ENCODE peak calls at places on chromosomes 4 and X, in six cellular contexts. L is cardiac muscle cell, S is MM.1S, Z is pancreas, K is suprapubic skin, G is SJCRH30. Y is an unnamed sample.

GRCh38 chrX:108415146-108415545 is 23.1 kb downstream of the COL4A6 start:
- DNase-seq in L (no peak), S (no peak), Z (no peak), K (no peak), G (no peak), Y (no peak)

GRCh38 chr4:183335369-183335940 is 13.2 kb upstream of the CLDN24 start:
- DNase-seq in L (no peak), S (no peak), Z (no peak), K (no peak), G (no peak), Y (no peak)

GRCh38 chrX:26851981-26852380 is 611.2 kb downstream of the PPP4R3C start:
- DNase-seq in L (peak), S (peak), Z (no peak), K (no peak), G (peak), Y (no peak)

GRCh38 chrX:38754102-38754790 is 47.0 kb upstream of the MID1IP1 start:
- DNase-seq in L (peak), S (peak), Z (no peak), K (no peak), G (peak), Y (peak)

GRCh38 chrX:131985526-131986049 is 37.5 kb upstream of the STK26 start:
- DNase-seq in L (peak), S (no peak), Z (no peak), K (no peak), G (no peak), Y (no peak)

GRCh38 chr4:118224239-118224829 is 128.5 kb downstream of the PRSS12 start:
- DNase-seq in L (peak), S (peak), Z (no peak), K (no peak), G (peak), Y (no peak)

GRCh38 chrX:30713061-30713525 is 59.9 kb downstream of the GK start:
- DNase-seq in L (peak), S (peak), Z (peak), K (peak), G (peak), Y (no peak)

GRCh38 chr4:148782284-148782683 is 340.1 kb upstream of the NR3C2 start:
- DNase-seq in L (peak), S (no peak), Z (no peak), K (no peak), G (no peak), Y (no peak)

GRCh38 chrX:38871129-38872029 is 70.1 kb downstream of the MID1IP1 start:
- DNase-seq in L (no peak), S (no peak), Z (no peak), K (no peak), G (no peak), Y (no peak)

GRCh38 chrX:11666180-11666579 is 460 bp upstream of the ARHGAP6 start:
- DNase-seq in L (peak), S (no peak), Z (no peak), K (no peak), G (peak), Y (no peak)

GRCh38 chr4:79528241-79528706 is 120.2 kb upstream of the GK2 start:
- DNase-seq in L (no peak), S (no peak), Z (no peak), K (no peak), G (no peak), Y (no peak)

GRCh38 chr4:162485486-162485885 is 321.7 kb upstream of the FSTL5 start:
- DNase-seq in L (no peak), S (no peak), Z (no peak), K (no peak), G (no peak), Y (no peak)

GRCh38 chr4:72909461-72909860 is 160.1 kb downstream of the COX18 start:
- DNase-seq in L (peak), S (peak), Z (no peak), K (no peak), G (no peak), Y (no peak)

GRCh38 chrX:108494416-108495095 is 54.9 kb downstream of the COL4A5 start:
- DNase-seq in L (no peak), S (no peak), Z (no peak), K (no peak), G (no peak), Y (no peak)

GRCh38 chr4:73341454-73341853 is 62.6 kb upstream of the ALB start:
- DNase-seq in L (peak), S (peak), Z (no peak), K (no peak), G (peak), Y (peak)

GRCh38 chr4:59689149-59689548 is 1511.0 kb upstream of the ADGRL3 start:
- DNase-seq in L (no peak), S (no peak), Z (no peak), K (no peak), G (no peak), Y (no peak)

GRCh38 chrX:40773809-40774208 is 38.5 kb upstream of the MED14 start:
- DNase-seq in L (no peak), S (no peak), Z (no peak), K (no peak), G (no peak), Y (no peak)

GRCh38 chrX:107574711-107575110 is 53.6 kb upstream of the PRPS1 start:
- DNase-seq in L (no peak), S (no peak), Z (no peak), K (no peak), G (no peak), Y (no peak)

GRCh38 chr4:98673282-98673644 is 14.9 kb upstream of the TSPAN5 start:
- DNase-seq in L (no peak), S (peak), Z (no peak), K (no peak), G (no peak), Y (no peak)

GRCh38 chr4:24559032-24559821 is 25.1 kb downstream of the DHX15 start:
- DNase-seq in L (no peak), S (no peak), Z (no peak), K (no peak), G (no peak), Y (no peak)

GRCh38 chr4:134906404-134907023 is 704.9 kb upstream of the PABPC4L start:
- DNase-seq in L (peak), S (peak), Z (no peak), K (no peak), G (no peak), Y (no peak)

GRCh38 chr4:176195184-176195978 is at the start of gene SPATA4:
- DNase-seq in L (peak), S (peak), Z (peak), K (peak), G (peak), Y (peak)

GRCh38 chr4:177005801-177006230 is 213.1 kb upstream of the VEGFC start:
- DNase-seq in L (no peak), S (no peak), Z (no peak), K (no peak), G (peak), Y (no peak)

GRCh38 chr4:81040175-81040659 is 9.7 kb downstream of the BMP3 start:
- DNase-seq in L (peak), S (peak), Z (no peak), K (no peak), G (no peak), Y (no peak)

GRCh38 chr4:120769227-120769626 is 153.3 kb downstream of the PRDM5 start:
- DNase-seq in L (no peak), S (no peak), Z (no peak), K (no peak), G (no peak), Y (no peak)

GRCh38 chr4:67735325-67735724 is 18.9 kb downstream of the GNRHR start:
- DNase-seq in L (no peak), S (no peak), Z (no peak), K (no peak), G (no peak), Y (no peak)

GRCh38 chr4:184384056-184384809 is 90.1 kb downstream of the IRF2 start:
- DNase-seq in L (peak), S (peak), Z (no peak), K (no peak), G (peak), Y (no peak)

GRCh38 chr4:25448379-25449109 is 71.5 kb downstream of the ANAPC4 start:
- DNase-seq in L (no peak), S (no peak), Z (no peak), K (no peak), G (peak), Y (no peak)

GRCh38 chr4:188812644-188813043 is 673.4 kb downstream of the TRIML1 start:
- DNase-seq in L (no peak), S (no peak), Z (no peak), K (no peak), G (no peak), Y (no peak)

GRCh38 chr4:189021831-189022230 is 882.6 kb downstream of the TRIML1 start:
- DNase-seq in L (peak), S (no peak), Z (no peak), K (no peak), G (no peak), Y (no peak)

GRCh38 chr4:5470318-5470889 is 238.0 kb downstream of the EVC2 start:
- DNase-seq in L (no peak), S (no peak), Z (no peak), K (no peak), G (no peak), Y (no peak)

GRCh38 chr4:95428216-95429085 is 120.3 kb downstream of the UNC5C start:
- DNase-seq in L (peak), S (no peak), Z (no peak), K (no peak), G (no peak), Y (no peak)

GRCh38 chrX:136954930-136955329 is 74.4 kb upstream of the RBMX start:
- DNase-seq in L (peak), S (peak), Z (no peak), K (no peak), G (no peak), Y (no peak)

GRCh38 chr4:142350886-142351285 is 495.2 kb downstream of the INPP4B start:
- DNase-seq in L (no peak), S (no peak), Z (no peak), K (no peak), G (peak), Y (no peak)

GRCh38 chr4:35052546-35052945 is 1191.8 kb downstream of the ARAP2 start:
- DNase-seq in L (no peak), S (no peak), Z (no peak), K (no peak), G (no peak), Y (no peak)

GRCh38 chrX:153703036-153703370 is 15.3 kb downstream of the SLC6A8 start:
- DNase-seq in L (no peak), S (no peak), Z (peak), K (no peak), G (no peak), Y (no peak)

GRCh38 chrX:13903405-13903804 is 86.5 kb upstream of the GPM6B start:
- DNase-seq in L (no peak), S (no peak), Z (no peak), K (no peak), G (no peak), Y (no peak)

DNA sequence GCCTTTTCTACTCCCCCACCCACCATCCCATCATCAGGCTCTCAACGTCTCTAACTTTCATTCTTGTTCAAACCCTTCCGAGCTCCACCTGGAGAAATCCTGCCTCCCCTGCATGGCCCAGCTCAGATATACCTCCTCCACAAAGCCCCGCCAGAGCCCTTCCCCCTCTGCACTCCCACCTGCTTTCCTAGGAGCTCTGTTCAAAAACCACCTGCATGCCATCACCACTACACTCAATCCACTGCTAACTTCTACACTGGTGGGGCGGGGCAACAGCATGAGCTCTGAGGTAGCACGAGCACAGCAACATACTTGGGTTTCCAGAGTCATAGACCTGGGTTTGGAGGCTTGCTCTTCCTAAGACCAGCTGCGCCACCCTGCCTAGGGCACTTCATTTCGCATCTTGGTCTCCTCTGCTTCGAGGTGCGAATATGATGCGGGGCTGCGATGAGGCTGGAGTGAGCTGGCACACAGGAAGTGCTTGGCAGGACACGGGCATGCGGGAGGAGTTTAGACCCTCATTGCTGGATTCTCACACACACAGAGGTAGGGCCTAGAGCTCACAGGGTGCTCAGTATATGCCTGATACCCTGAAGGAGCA is 3.5 kb downstream of the SASH3 start:
- DNase-seq in L (no peak), S (no peak), Z (no peak), K (no peak), G (no peak), Y (no peak)
- H3K27ac ChIP-seq in L (no peak), S (peak), Z (no peak), K (no peak), G (no peak), Y (no peak)

GRCh38 chr4:36288727-36289126 is 7.3 kb downstream of the DTHD1 start:
- DNase-seq in L (no peak), S (no peak), Z (no peak), K (no peak), G (no peak), Y (no peak)
- H3K27ac ChIP-seq in L (no peak), S (no peak), Z (no peak), K (no peak), G (no peak), Y (no peak)

DNA sequence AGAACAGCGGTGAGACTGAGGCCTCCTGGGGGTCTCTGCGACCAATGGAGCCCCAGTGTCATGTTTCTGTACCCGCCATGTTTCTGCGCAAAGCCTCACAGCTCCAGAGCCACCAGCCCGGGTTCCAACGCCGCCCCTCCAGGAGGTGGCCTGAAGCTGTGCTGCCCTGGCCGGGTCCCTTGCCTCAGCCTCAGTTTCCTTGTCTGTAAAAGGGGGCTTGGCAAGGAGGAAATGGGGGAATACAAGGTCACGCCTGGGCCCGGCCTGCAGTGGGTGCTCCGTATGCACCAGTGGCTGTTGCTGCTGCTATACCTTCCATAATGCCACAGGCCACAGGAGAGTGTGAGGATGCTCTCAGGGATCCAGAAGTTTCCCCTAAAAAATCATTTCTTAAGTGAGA is 229.5 kb downstream of the AFAP1 start:
- DNase-seq in L (no peak), S (no peak), Z (no peak), K (no peak), G (no peak), Y (no peak)
- H3K27ac ChIP-seq in L (no peak), S (no peak), Z (no peak), K (no peak), G (no peak), Y (no peak)

GRCh38 chr4:84669201-84669600 is 86.3 kb downstream of the CDS1 start:
- DNase-seq in L (no peak), S (no peak), Z (no peak), K (no peak), G (no peak), Y (no peak)
- H3K27ac ChIP-seq in L (no peak), S (no peak), Z (no peak), K (no peak), G (no peak), Y (no peak)

Y was measured in substantia nigra.